ENCODE peak calls at places on chromosomes 12 and 14, in five cellular contexts. One of them, this sample, is unnamed.

GRCh38 chr14:72763892-72764291 is 130.0 kb downstream of the DPF3 start:
- DNase-seq in nephron progenitor cell: no peak
- DNase-seq in AG09319: no peak
- DNase-seq in endothelial cell: no peak
- DNase-seq in CD8-positive, alpha-beta T cell: no peak
- DNase-seq in this sample: no peak

GRCh38 chr12:62586850-62587249 is 120.2 kb downstream of the MON2 start:
- DNase-seq in CD8-positive, alpha-beta T cell: no peak
- DNase-seq in endothelial cell: no peak
- DNase-seq in AG09319: no peak
- DNase-seq in nephron progenitor cell: no peak
- DNase-seq in this sample: no peak

GRCh38 chr14:104708606-104709268 is 15.3 kb upstream of the ADSS1 start:
- DNase-seq in AG09319: no peak
- DNase-seq in nephron progenitor cell: peak
- DNase-seq in endothelial cell: peak
- DNase-seq in CD8-positive, alpha-beta T cell: peak
- DNase-seq in this sample: peak

GRCh38 chr14:66944872-66945271 is 244.4 kb upstream of the GARIN2 start:
- DNase-seq in AG09319: no peak
- DNase-seq in endothelial cell: no peak
- DNase-seq in nephron progenitor cell: peak
- DNase-seq in CD8-positive, alpha-beta T cell: no peak
- DNase-seq in this sample: peak

GRCh38 chr14:100587248-100587762 is at the start of gene BEGAIN:
- DNase-seq in AG09319: no peak
- DNase-seq in CD8-positive, alpha-beta T cell: no peak
- DNase-seq in nephron progenitor cell: no peak
- DNase-seq in endothelial cell: no peak
- DNase-seq in this sample: no peak

GRCh38 chr12:100845095-100845494 is 50.5 kb downstream of the ANO4 start:
- DNase-seq in endothelial cell: no peak
- DNase-seq in AG09319: no peak
- DNase-seq in nephron progenitor cell: no peak
- DNase-seq in CD8-positive, alpha-beta T cell: no peak
- DNase-seq in this sample: no peak

GRCh38 chr12:80935076-80935475 is 2.7 kb downstream of the LIN7A start:
- DNase-seq in AG09319: no peak
- DNase-seq in endothelial cell: no peak
- DNase-seq in nephron progenitor cell: no peak
- DNase-seq in CD8-positive, alpha-beta T cell: no peak
- DNase-seq in this sample: no peak

GRCh38 chr14:29529418-29529817 is 398.2 kb downstream of the PRKD1 start:
- DNase-seq in AG09319: no peak
- DNase-seq in endothelial cell: peak
- DNase-seq in nephron progenitor cell: peak
- DNase-seq in CD8-positive, alpha-beta T cell: no peak
- DNase-seq in this sample: peak

GRCh38 chr12:124422570-124423523 is 128.0 kb downstream of the RFLNA start:
- DNase-seq in AG09319: peak
- DNase-seq in endothelial cell: no peak
- DNase-seq in nephron progenitor cell: no peak
- DNase-seq in CD8-positive, alpha-beta T cell: no peak
- DNase-seq in this sample: no peak

GRCh38 chr14:31543969-31544799 is 17.0 kb upstream of the NUBPL start:
- DNase-seq in endothelial cell: no peak
- DNase-seq in CD8-positive, alpha-beta T cell: no peak
- DNase-seq in AG09319: no peak
- DNase-seq in nephron progenitor cell: no peak
- DNase-seq in this sample: no peak

GRCh38 chr14:29757188-29757680 is 170.4 kb downstream of the PRKD1 start:
- DNase-seq in nephron progenitor cell: no peak
- DNase-seq in AG09319: no peak
- DNase-seq in endothelial cell: no peak
- DNase-seq in CD8-positive, alpha-beta T cell: no peak
- DNase-seq in this sample: no peak

GRCh38 chr12:71392521-71393145 is 47.0 kb upstream of the LGR5 start:
- DNase-seq in nephron progenitor cell: peak
- DNase-seq in CD8-positive, alpha-beta T cell: no peak
- DNase-seq in endothelial cell: no peak
- DNase-seq in AG09319: peak
- DNase-seq in this sample: no peak

GRCh38 chr12:124837958-124838803 is 25.5 kb downstream of the SCARB1 start:
- DNase-seq in CD8-positive, alpha-beta T cell: no peak
- DNase-seq in AG09319: peak
- DNase-seq in nephron progenitor cell: no peak
- DNase-seq in endothelial cell: no peak
- DNase-seq in this sample: no peak

GRCh38 chr14:72786377-72787350 is 107.2 kb downstream of the DPF3 start:
- DNase-seq in endothelial cell: no peak
- DNase-seq in nephron progenitor cell: no peak
- DNase-seq in CD8-positive, alpha-beta T cell: no peak
- DNase-seq in AG09319: no peak
- DNase-seq in this sample: no peak

GRCh38 chr14:63504628-63505027 is 38.5 kb downstream of the PPP2R5E start:
- DNase-seq in endothelial cell: no peak
- DNase-seq in CD8-positive, alpha-beta T cell: no peak
- DNase-seq in nephron progenitor cell: no peak
- DNase-seq in AG09319: peak
- DNase-seq in this sample: no peak

GRCh38 chr14:93059260-93059659 is 56.5 kb downstream of the ITPK1 start:
- DNase-seq in nephron progenitor cell: no peak
- DNase-seq in AG09319: no peak
- DNase-seq in endothelial cell: no peak
- DNase-seq in CD8-positive, alpha-beta T cell: no peak
- DNase-seq in this sample: no peak

GRCh38 chr12:25730489-25731349 is 177.6 kb upstream of the LMNTD1 start:
- DNase-seq in CD8-positive, alpha-beta T cell: no peak
- DNase-seq in nephron progenitor cell: no peak
- DNase-seq in AG09319: no peak
- DNase-seq in endothelial cell: no peak
- DNase-seq in this sample: no peak

GRCh38 chr12:124461851-124462623 is 105.4 kb downstream of the NCOR2 start:
- DNase-seq in AG09319: no peak
- DNase-seq in endothelial cell: no peak
- DNase-seq in nephron progenitor cell: no peak
- DNase-seq in CD8-positive, alpha-beta T cell: no peak
- DNase-seq in this sample: no peak

GRCh38 chr12:130689408-130690405 is 26.4 kb downstream of the RIMBP2 start:
- DNase-seq in AG09319: no peak
- DNase-seq in CD8-positive, alpha-beta T cell: no peak
- DNase-seq in nephron progenitor cell: no peak
- DNase-seq in endothelial cell: no peak
- DNase-seq in this sample: no peak

GRCh38 chr12:56836317-56836716 is 73.2 kb downstream of the HSD17B6 start:
- DNase-seq in nephron progenitor cell: no peak
- DNase-seq in endothelial cell: no peak
- DNase-seq in CD8-positive, alpha-beta T cell: no peak
- DNase-seq in AG09319: no peak
- DNase-seq in this sample: no peak

GRCh38 chr12:98999569-98999968 is 354.5 kb downstream of the APAF1 start:
- DNase-seq in AG09319: no peak
- DNase-seq in endothelial cell: no peak
- DNase-seq in CD8-positive, alpha-beta T cell: no peak
- DNase-seq in nephron progenitor cell: no peak
- DNase-seq in this sample: no peak

GRCh38 chr12:115323223-115323905 is 639.4 kb upstream of the TBX3 start:
- DNase-seq in endothelial cell: no peak
- DNase-seq in nephron progenitor cell: no peak
- DNase-seq in CD8-positive, alpha-beta T cell: no peak
- DNase-seq in AG09319: peak
- DNase-seq in this sample: no peak

GRCh38 chr14:53401646-53402045 is 248.5 kb upstream of the DDHD1 start:
- DNase-seq in nephron progenitor cell: no peak
- DNase-seq in AG09319: no peak
- DNase-seq in endothelial cell: no peak
- DNase-seq in CD8-positive, alpha-beta T cell: no peak
- DNase-seq in this sample: no peak

DNA sequence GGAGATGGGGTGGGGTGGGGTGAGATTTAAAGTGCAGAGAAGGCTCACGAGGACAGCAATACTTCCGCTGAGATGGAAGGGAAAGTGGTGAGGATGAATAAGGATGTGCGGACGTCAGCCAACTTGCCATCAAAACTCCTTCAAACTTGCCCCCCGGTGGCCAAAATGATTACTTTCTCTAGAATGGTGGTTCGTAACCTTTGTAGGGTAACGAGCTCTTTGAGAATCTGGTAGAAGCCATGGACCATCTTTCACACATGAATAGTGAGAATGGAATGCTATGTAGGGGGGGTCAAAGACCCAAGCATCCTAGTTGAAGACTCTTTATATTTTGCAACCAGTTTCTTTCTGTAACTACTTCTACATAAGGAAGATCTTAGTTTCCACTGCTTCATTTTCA is 245.9 kb upstream of the DDHD1 start:
- DNase-seq in nephron progenitor cell: peak
- DNase-seq in endothelial cell: peak
- DNase-seq in AG09319: no peak
- DNase-seq in CD8-positive, alpha-beta T cell: no peak
- DNase-seq in this sample: no peak
- TF ChIP-seq CTCF in nephron progenitor cell: peak
- TF ChIP-seq CTCF in endothelial cell: peak
- TF ChIP-seq CTCF in AG09319: no peak
- TF ChIP-seq CTCF in CD8-positive, alpha-beta T cell: no peak
- TF ChIP-seq CTCF in this sample: peak

DNA sequence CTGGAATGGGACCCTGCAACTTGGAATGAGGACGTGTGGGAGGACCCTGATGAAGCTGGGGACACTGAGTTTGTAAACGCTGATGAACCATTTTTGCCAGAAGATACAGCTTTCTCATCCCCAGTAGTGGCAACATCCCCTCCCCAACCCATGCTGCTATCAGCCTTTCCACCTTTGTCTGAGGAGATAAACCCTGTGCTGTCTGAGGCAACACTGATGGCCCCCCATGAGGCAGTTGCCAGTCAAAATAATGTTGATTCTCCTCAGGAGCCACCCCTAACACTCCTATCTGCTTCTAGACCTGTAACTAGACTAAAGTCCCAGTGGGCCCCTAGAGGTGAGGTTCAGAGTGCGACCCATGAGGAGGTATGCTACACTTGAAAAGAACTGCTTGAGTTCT is 7.5 kb upstream of the RNASE9 start:
- DNase-seq in endothelial cell: no peak
- DNase-seq in nephron progenitor cell: no peak
- DNase-seq in AG09319: no peak
- DNase-seq in CD8-positive, alpha-beta T cell: no peak
- DNase-seq in this sample: no peak
- TF ChIP-seq CTCF in endothelial cell: no peak
- TF ChIP-seq CTCF in nephron progenitor cell: no peak
- TF ChIP-seq CTCF in AG09319: no peak
- TF ChIP-seq CTCF in CD8-positive, alpha-beta T cell: no peak
- TF ChIP-seq CTCF in this sample: no peak

DNA sequence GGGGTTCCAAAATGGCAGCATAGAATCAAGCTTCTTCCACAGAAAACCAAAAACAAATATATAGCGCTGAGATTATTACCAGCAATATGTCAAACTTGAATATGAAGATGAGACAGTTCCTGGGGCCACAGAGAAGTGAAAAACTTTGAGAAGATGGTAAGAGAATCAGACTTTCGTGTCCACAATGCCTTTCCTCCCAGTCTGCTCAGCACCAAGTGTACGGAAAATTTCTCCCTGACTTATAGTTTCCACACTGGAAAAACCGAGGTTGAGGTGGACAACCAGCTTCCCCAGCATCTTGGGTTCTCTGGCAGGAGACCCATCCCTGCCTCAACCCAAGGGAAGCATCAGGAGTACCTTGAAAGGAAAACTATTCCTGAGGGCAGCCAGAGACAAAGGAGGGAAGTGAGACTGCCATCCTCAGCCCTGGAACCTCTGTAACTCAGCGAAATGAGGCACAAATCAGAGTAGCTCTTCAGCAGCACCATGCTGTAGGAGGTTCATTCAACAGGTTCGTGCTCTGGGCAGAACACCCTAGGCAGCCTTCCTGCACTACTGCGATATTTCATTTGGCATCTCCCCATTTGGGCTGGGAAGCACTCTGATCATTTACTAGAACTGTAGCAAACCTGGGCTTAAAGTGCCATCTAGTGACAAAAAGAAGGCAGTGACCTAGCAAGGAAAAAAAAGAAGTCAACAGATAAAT is 52.4 kb upstream of the CAPRIN2 start:
- DNase-seq in nephron progenitor cell: peak
- DNase-seq in AG09319: no peak
- DNase-seq in CD8-positive, alpha-beta T cell: no peak
- DNase-seq in endothelial cell: peak
- DNase-seq in this sample: no peak
- TF ChIP-seq CTCF in nephron progenitor cell: peak
- TF ChIP-seq CTCF in AG09319: peak
- TF ChIP-seq CTCF in CD8-positive, alpha-beta T cell: peak
- TF ChIP-seq CTCF in endothelial cell: peak
- TF ChIP-seq CTCF in this sample: peak

GRCh38 chr12:43347026-43347425 is 205.0 kb downstream of the ADAMTS20 start:
- DNase-seq in nephron progenitor cell: no peak
- DNase-seq in CD8-positive, alpha-beta T cell: no peak
- DNase-seq in endothelial cell: no peak
- DNase-seq in AG09319: no peak
- DNase-seq in this sample: peak

GRCh38 chr12:43352001-43352400 is 200.0 kb downstream of the ADAMTS20 start:
- DNase-seq in endothelial cell: no peak
- DNase-seq in nephron progenitor cell: no peak
- DNase-seq in CD8-positive, alpha-beta T cell: no peak
- DNase-seq in AG09319: no peak
- DNase-seq in this sample: no peak

GRCh38 chr12:43345023-43345422 is 207.0 kb downstream of the ADAMTS20 start:
- DNase-seq in CD8-positive, alpha-beta T cell: no peak
- DNase-seq in endothelial cell: no peak
- DNase-seq in AG09319: no peak
- DNase-seq in nephron progenitor cell: no peak
- DNase-seq in this sample: no peak

GRCh38 chr12:43348221-43348620 is 203.8 kb downstream of the ADAMTS20 start:
- DNase-seq in nephron progenitor cell: no peak
- DNase-seq in endothelial cell: no peak
- DNase-seq in AG09319: no peak
- DNase-seq in CD8-positive, alpha-beta T cell: no peak
- DNase-seq in this sample: no peak

DNA sequence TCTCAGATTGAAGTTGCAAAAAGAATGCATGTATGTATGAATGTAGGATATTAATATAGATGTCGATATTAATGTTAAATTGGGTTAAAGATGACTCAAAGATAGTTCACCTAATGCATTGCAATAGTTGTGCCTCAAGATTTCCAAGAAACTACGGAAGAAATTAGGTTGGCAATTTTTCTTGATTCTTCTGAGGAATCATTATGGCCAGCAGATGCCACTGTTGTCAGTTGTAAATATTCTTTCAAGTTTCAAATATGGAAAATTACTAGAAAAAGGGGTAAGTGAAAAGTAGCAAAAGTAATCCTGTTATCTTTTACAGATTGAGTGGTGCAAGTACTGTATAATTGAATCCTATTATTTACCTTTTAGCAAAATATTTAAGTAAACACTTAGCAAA is 202.1 kb downstream of the ADAMTS20 start:
- DNase-seq in AG09319: no peak
- DNase-seq in endothelial cell: no peak
- DNase-seq in nephron progenitor cell: no peak
- DNase-seq in CD8-positive, alpha-beta T cell: no peak
- DNase-seq in this sample: no peak
- TF ChIP-seq CTCF in AG09319: peak
- TF ChIP-seq CTCF in endothelial cell: no peak
- TF ChIP-seq CTCF in nephron progenitor cell: no peak
- TF ChIP-seq CTCF in CD8-positive, alpha-beta T cell: no peak
- TF ChIP-seq CTCF in this sample: no peak